ENCODE peak calls at places on chromosomes 7 and 10, in five cellular contexts. T, W, Z, G and Y are unnamed samples.

GRCh38 chr10:46006219-46006618 is 24.2 kb downstream of the NCOA4 start:
- DNase-seq in T (peak), W (no peak), Z (no peak), G (no peak), Y (no peak)

GRCh38 chr7:122887198-122887597 is 938 bp upstream of the CADPS2 start:
- DNase-seq in T (no peak), W (no peak), Z (peak), G (peak), Y (peak)

GRCh38 chr7:158558816-158559215 is 28.8 kb downstream of the PTPRN2 start:
- DNase-seq in T (no peak), W (no peak), Z (no peak), G (no peak), Y (no peak)

GRCh38 chr7:152574892-152575511 is 100.9 kb downstream of the XRCC2 start:
- DNase-seq in T (no peak), W (no peak), Z (no peak), G (no peak), Y (no peak)

GRCh38 chr10:24238527-24239247 is 29.7 kb downstream of the KIAA1217 start:
- DNase-seq in T (no peak), W (no peak), Z (peak), G (no peak), Y (no peak)

GRCh38 chr7:91039033-91039432 is 225.2 kb upstream of the FZD1 start:
- DNase-seq in T (no peak), W (no peak), Z (no peak), G (no peak), Y (no peak)

GRCh38 chr7:82562716-82563404 is 119.3 kb upstream of the CACNA2D1 start:
- DNase-seq in T (peak), W (no peak), Z (no peak), G (no peak), Y (no peak)

GRCh38 chr10:58335306-58336005 is 650 bp downstream of the UBE2D1 start:
- DNase-seq in T (no peak), W (peak), Z (peak), G (peak), Y (no peak)

GRCh38 chr7:33798671-33799325 is 106.5 kb upstream of the BMPER start:
- DNase-seq in T (no peak), W (no peak), Z (no peak), G (no peak), Y (no peak)

GRCh38 chr7:30595461-30596042 is 874 bp downstream of the GARS1 start:
- DNase-seq in T (no peak), W (no peak), Z (no peak), G (no peak), Y (no peak)

GRCh38 chr7:75565129-75565528 is 73.0 kb downstream of the SPDYE5 start:
- DNase-seq in T (peak), W (no peak), Z (no peak), G (peak), Y (peak)

GRCh38 chr7:99143853-99144672 is at the start of gene SMURF1:
- DNase-seq in T (no peak), W (peak), Z (peak), G (peak), Y (peak)

GRCh38 chr10:67971311-67971710 is 86.9 kb downstream of the SIRT1 start:
- DNase-seq in T (no peak), W (no peak), Z (no peak), G (no peak), Y (no peak)

GRCh38 chr7:137908106-137908505 is 61.3 kb upstream of the DGKI start:
- DNase-seq in T (no peak), W (no peak), Z (no peak), G (no peak), Y (no peak)

GRCh38 chr10:95096143-95096542 is 26.8 kb upstream of the CYP2C8 start:
- DNase-seq in T (no peak), W (no peak), Z (no peak), G (no peak), Y (no peak)

GRCh38 chr7:18546576-18546975 is 51.0 kb downstream of the HDAC9 start:
- DNase-seq in T (no peak), W (no peak), Z (no peak), G (no peak), Y (no peak)

GRCh38 chr10:77887631-77888355 is 38.8 kb downstream of the DLG5 start:
- DNase-seq in T (no peak), W (no peak), Z (no peak), G (no peak), Y (no peak)